ENCODE peak calls at places on chromosomes 6 and 20, in four cellular contexts. One of them, this sample, is unnamed. For H3K4me1, the result is how much of the 10 kb centered on the place peaks cover.

GRCh38 chr6:154039231-154039842 is at the start of gene OPRM1:
- DNase-seq in body of pancreas: peak
- DNase-seq in HCT116: no peak
- DNase-seq in A549: no peak
- DNase-seq in this sample: peak

GRCh38 chr20:41032243-41032642 is 3.6 kb downstream of the TOP1 start:
- DNase-seq in body of pancreas: no peak
- DNase-seq in HCT116: no peak
- DNase-seq in A549: no peak
- DNase-seq in this sample: no peak

GRCh38 chr6:134936927-134937326 is 13.0 kb downstream of the ALDH8A1 start:
- DNase-seq in body of pancreas: no peak
- DNase-seq in HCT116: no peak
- DNase-seq in A549: no peak
- DNase-seq in this sample: no peak

GRCh38 chr6:141153563-141153962 is 979.2 kb upstream of the GJE1 start:
- DNase-seq in body of pancreas: no peak
- DNase-seq in HCT116: no peak
- DNase-seq in A549: no peak
- DNase-seq in this sample: no peak

GRCh38 chr20:64129146-64129782 is 21.9 kb upstream of the NPBWR2 start:
- DNase-seq in body of pancreas: no peak
- DNase-seq in HCT116: no peak
- DNase-seq in A549: no peak
- DNase-seq in this sample: no peak

GRCh38 chr6:28693751-28694443 is 168.2 kb downstream of the GPX5 start:
- DNase-seq in body of pancreas: no peak
- DNase-seq in HCT116: no peak
- DNase-seq in A549: no peak
- DNase-seq in this sample: no peak

GRCh38 chr6:122735618-122736017 is 43.9 kb upstream of the FABP7 start:
- DNase-seq in body of pancreas: no peak
- DNase-seq in HCT116: no peak
- DNase-seq in A549: no peak
- DNase-seq in this sample: no peak

GRCh38 chr6:37507690-37508421 is 8.2 kb upstream of the CCDC167 start:
- DNase-seq in body of pancreas: no peak
- DNase-seq in HCT116: no peak
- DNase-seq in A549: no peak
- DNase-seq in this sample: no peak

GRCh38 chr6:11276911-11277274 is 44.4 kb upstream of the NEDD9 start:
- DNase-seq in body of pancreas: no peak
- DNase-seq in HCT116: no peak
- DNase-seq in A549: no peak
- DNase-seq in this sample: no peak
- H3K4me1 ChIP-seq in body of pancreas: under half
- H3K4me1 ChIP-seq in HCT116: under half
- H3K4me1 ChIP-seq in A549: half or more
- H3K4me1 ChIP-seq in this sample: under half

GRCh38 chr6:139148557-139149220 is 13.8 kb downstream of the HECA start:
- DNase-seq in body of pancreas: no peak
- DNase-seq in HCT116: no peak
- DNase-seq in A549: no peak
- DNase-seq in this sample: no peak

GRCh38 chr6:139145661-139146060 is 10.8 kb downstream of the HECA start:
- DNase-seq in body of pancreas: no peak
- DNase-seq in HCT116: no peak
- DNase-seq in A549: no peak
- DNase-seq in this sample: no peak

GRCh38 chr6:139144490-139145085 is 9.7 kb downstream of the HECA start:
- DNase-seq in body of pancreas: no peak
- DNase-seq in HCT116: no peak
- DNase-seq in A549: no peak
- DNase-seq in this sample: no peak

GRCh38 chr6:139147628-139148027 is 12.7 kb downstream of the HECA start:
- DNase-seq in body of pancreas: no peak
- DNase-seq in HCT116: no peak
- DNase-seq in A549: no peak
- DNase-seq in this sample: no peak

DNA sequence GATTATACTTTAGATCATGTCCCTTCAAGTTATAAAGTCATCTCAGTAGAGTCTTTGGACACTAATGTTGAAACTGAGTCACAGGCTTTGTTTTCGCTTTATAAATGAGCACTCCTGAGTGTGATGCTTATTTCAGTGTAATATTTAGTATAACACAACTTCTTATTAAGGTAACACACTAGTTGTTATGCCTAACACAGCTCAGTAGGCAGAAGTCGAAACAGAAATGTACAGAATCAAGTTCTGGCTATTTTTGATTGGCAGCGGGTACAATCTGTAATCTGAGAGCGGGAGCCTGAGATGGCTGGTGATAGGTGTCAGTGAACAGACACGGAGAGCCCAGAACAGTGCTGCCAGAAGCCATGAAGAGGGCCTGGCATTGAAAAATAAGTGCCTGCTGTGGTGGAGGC is 11.4 kb downstream of the HECA start:
- DNase-seq in body of pancreas: no peak
- DNase-seq in HCT116: no peak
- DNase-seq in A549: no peak
- DNase-seq in this sample: no peak
- H3K4me1 ChIP-seq in body of pancreas: under half
- H3K4me1 ChIP-seq in HCT116: under half
- H3K4me1 ChIP-seq in A549: under half
- H3K4me1 ChIP-seq in this sample: under half

GRCh38 chr6:31574106-31575061 is 981 bp upstream of the TNF start:
- DNase-seq in body of pancreas: no peak
- DNase-seq in HCT116: no peak
- DNase-seq in A549: no peak
- DNase-seq in this sample: no peak

GRCh38 chr6:31573239-31574105 is 1.4 kb downstream of the LTA start:
- DNase-seq in body of pancreas: no peak
- DNase-seq in HCT116: no peak
- DNase-seq in A549: no peak
- DNase-seq in this sample: no peak

GRCh38 chr6:31569861-31570536 is 2.1 kb upstream of the LTA start:
- DNase-seq in body of pancreas: no peak
- DNase-seq in HCT116: no peak
- DNase-seq in A549: no peak
- DNase-seq in this sample: no peak

GRCh38 chr6:31575335-31575901 is at the start of gene TNF:
- DNase-seq in body of pancreas: no peak
- DNase-seq in HCT116: no peak
- DNase-seq in A549: no peak
- DNase-seq in this sample: peak

DNA sequence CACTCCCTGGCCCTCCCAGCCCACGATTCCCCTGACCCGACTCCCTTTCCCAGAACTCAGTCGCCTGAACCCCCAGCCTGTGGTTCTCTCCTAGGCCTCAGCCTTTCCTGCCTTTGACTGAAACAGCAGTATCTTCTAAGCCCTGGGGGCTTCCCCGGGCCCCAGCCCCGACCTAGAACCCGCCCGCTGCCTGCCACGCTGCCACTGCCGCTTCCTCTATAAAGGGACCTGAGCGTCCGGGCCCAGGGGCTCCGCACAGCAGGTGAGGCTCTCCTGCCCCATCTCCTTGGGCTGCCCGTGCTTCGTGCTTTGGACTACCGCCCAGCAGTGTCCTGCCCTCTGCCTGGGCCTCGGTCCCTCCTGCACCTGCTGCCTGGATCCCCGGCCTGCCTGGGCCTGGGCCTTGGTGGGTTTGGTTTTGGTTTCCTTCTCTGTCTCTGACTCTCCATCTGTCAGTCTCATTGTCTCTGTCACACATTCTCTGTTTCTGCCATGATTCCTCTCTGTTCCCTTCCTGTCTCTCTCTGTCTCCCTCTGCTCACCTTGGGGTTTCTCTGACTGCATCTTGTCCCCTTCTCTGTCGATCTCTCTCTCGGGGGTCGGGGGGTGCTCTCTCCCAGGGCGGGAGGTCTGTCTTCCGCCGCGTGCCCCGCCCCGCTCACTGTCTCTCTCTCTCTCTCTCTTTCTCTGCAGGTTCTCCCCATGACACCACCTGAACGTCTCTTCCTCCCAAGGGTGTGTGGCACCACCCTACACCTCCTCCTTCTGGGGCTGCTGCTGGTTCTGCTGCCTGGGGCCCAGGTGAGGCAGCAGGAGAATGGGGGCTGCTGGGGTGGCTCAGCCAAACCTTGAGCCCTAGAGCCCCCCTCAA is at the start of gene LTA:
- DNase-seq in body of pancreas: no peak
- DNase-seq in HCT116: no peak
- DNase-seq in A549: no peak
- DNase-seq in this sample: no peak
- H3K4me1 ChIP-seq in body of pancreas: under half
- H3K4me1 ChIP-seq in HCT116: under half
- H3K4me1 ChIP-seq in A549: under half
- H3K4me1 ChIP-seq in this sample: under half

GRCh38 chr6:41954668-41955067 is 13.1 kb upstream of the CCND3 start:
- DNase-seq in body of pancreas: no peak
- DNase-seq in HCT116: no peak
- DNase-seq in A549: no peak
- DNase-seq in this sample: no peak
- H3K4me1 ChIP-seq in body of pancreas: under half
- H3K4me1 ChIP-seq in HCT116: under half
- H3K4me1 ChIP-seq in A549: under half
- H3K4me1 ChIP-seq in this sample: under half

DNA sequence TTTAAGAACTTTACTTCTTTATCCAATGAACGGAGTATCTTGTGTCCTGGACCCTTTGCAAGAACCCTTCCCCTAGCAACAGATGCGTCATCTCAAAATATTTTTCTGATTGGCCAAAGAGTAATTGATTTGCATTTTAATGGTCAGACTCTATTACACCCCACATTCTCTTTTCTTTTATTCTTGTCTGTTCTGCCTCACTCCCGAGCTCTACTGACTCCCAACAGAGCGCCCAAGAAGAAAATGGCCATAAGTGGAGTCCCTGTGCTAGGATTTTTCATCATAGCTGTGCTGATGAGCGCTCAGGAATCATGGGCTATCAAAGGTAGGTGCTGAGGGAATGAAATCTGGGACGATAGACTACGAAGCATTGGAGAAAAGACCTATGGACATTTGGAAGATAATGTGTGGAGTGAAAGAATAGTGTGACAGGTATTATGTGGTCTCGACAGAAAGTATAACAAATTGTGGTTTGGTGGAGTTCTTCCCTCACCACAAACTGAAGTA is at the start of gene HLA-DRA:
- DNase-seq in body of pancreas: no peak
- DNase-seq in HCT116: peak
- DNase-seq in A549: no peak
- DNase-seq in this sample: no peak
- H3K4me1 ChIP-seq in body of pancreas: under half
- H3K4me1 ChIP-seq in HCT116: under half
- H3K4me1 ChIP-seq in A549: under half
- H3K4me1 ChIP-seq in this sample: under half

GRCh38 chr6:53547166-53547814 is 2.4 kb upstream of the GCLC start:
- DNase-seq in body of pancreas: peak
- DNase-seq in HCT116: no peak
- DNase-seq in A549: no peak
- DNase-seq in this sample: no peak

GRCh38 chr6:53546256-53546655 is 1.4 kb upstream of the GCLC start:
- DNase-seq in body of pancreas: no peak
- DNase-seq in HCT116: no peak
- DNase-seq in A549: no peak
- DNase-seq in this sample: no peak

GRCh38 chr6:53544050-53544499 is 826 bp downstream of the GCLC start:
- DNase-seq in body of pancreas: no peak
- DNase-seq in HCT116: no peak
- DNase-seq in A549: no peak
- DNase-seq in this sample: no peak

GRCh38 chr6:53543341-53544010 is 1.4 kb downstream of the GCLC start:
- DNase-seq in body of pancreas: no peak
- DNase-seq in HCT116: no peak
- DNase-seq in A549: no peak
- DNase-seq in this sample: no peak

GRCh38 chr6:53544500-53545308 is at the start of gene GCLC:
- DNase-seq in body of pancreas: peak
- DNase-seq in HCT116: peak
- DNase-seq in A549: peak
- DNase-seq in this sample: peak
- H3K4me1 ChIP-seq in body of pancreas: under half
- H3K4me1 ChIP-seq in HCT116: under half
- H3K4me1 ChIP-seq in A549: under half
- H3K4me1 ChIP-seq in this sample: under half

GRCh38 chr6:88499436-88499835 is 333.3 kb upstream of the CNR1 start:
- DNase-seq in body of pancreas: no peak
- DNase-seq in HCT116: no peak
- DNase-seq in A549: no peak
- DNase-seq in this sample: no peak
- H3K4me1 ChIP-seq in body of pancreas: under half
- H3K4me1 ChIP-seq in HCT116: under half
- H3K4me1 ChIP-seq in A549: under half
- H3K4me1 ChIP-seq in this sample: under half

GRCh38 chr20:37192137-37192854 is 12.9 kb upstream of the MROH8 start:
- DNase-seq in body of pancreas: peak
- DNase-seq in HCT116: peak
- DNase-seq in A549: peak
- DNase-seq in this sample: peak
- H3K4me1 ChIP-seq in body of pancreas: half or more
- H3K4me1 ChIP-seq in HCT116: under half
- H3K4me1 ChIP-seq in A549: under half
- H3K4me1 ChIP-seq in this sample: under half

GRCh38 chr6:156889469-156889868 is 112.3 kb downstream of the ARID1B start:
- DNase-seq in body of pancreas: no peak
- DNase-seq in HCT116: no peak
- DNase-seq in A549: no peak
- DNase-seq in this sample: no peak
- H3K4me1 ChIP-seq in body of pancreas: under half
- H3K4me1 ChIP-seq in HCT116: under half
- H3K4me1 ChIP-seq in A549: under half
- H3K4me1 ChIP-seq in this sample: under half

This sample was measured in stomach.